ENCODE peak calls at places on chromosomes 2 and 18, in nine cellular contexts. One of them, this sample, is unnamed.

GRCh38 chr2:223585691-223586090 is 16.5 kb downstream of the SCG2 start:
- DNase-seq in MM.1S: no peak
- DNase-seq in NCI-H2029: peak
- DNase-seq in activated T-helper 1 cell treated with anti-CD3 and anti-CD28 coated beads, Interleukin-2, amount 50 U/mL, for 16 hours: no peak
- DNase-seq in CD8-positive, alpha-beta T cell: no peak
- DNase-seq in amniotic stem cell: no peak
- DNase-seq in progenitor cell of endocrine pancreas: no peak
- DNase-seq in NCI-H1105: peak
- DNase-seq in NAMALWA: no peak
- DNase-seq in this sample: no peak

GRCh38 chr18:10329116-10329515 is 125.3 kb upstream of the APCDD1 start:
- DNase-seq in MM.1S: no peak
- DNase-seq in NCI-H2029: no peak
- DNase-seq in activated T-helper 1 cell treated with anti-CD3 and anti-CD28 coated beads, Interleukin-2, amount 50 U/mL, for 16 hours: no peak
- DNase-seq in CD8-positive, alpha-beta T cell: no peak
- DNase-seq in amniotic stem cell: no peak
- DNase-seq in progenitor cell of endocrine pancreas: no peak
- DNase-seq in NCI-H1105: no peak
- DNase-seq in NAMALWA: no peak
- DNase-seq in this sample: no peak

GRCh38 chr2:67895171-67895941 is 167.4 kb downstream of the C1D start:
- DNase-seq in MM.1S: no peak
- DNase-seq in NCI-H2029: peak
- DNase-seq in activated T-helper 1 cell treated with anti-CD3 and anti-CD28 coated beads, Interleukin-2, amount 50 U/mL, for 16 hours: no peak
- DNase-seq in CD8-positive, alpha-beta T cell: no peak
- DNase-seq in amniotic stem cell: no peak
- DNase-seq in progenitor cell of endocrine pancreas: no peak
- DNase-seq in NCI-H1105: no peak
- DNase-seq in NAMALWA: no peak
- DNase-seq in this sample: no peak

GRCh38 chr2:109322111-109322510 is 193.1 kb downstream of the SH3RF3 start:
- DNase-seq in MM.1S: no peak
- DNase-seq in NCI-H2029: no peak
- DNase-seq in activated T-helper 1 cell treated with anti-CD3 and anti-CD28 coated beads, Interleukin-2, amount 50 U/mL, for 16 hours: no peak
- DNase-seq in CD8-positive, alpha-beta T cell: no peak
- DNase-seq in amniotic stem cell: no peak
- DNase-seq in progenitor cell of endocrine pancreas: no peak
- DNase-seq in NCI-H1105: no peak
- DNase-seq in NAMALWA: no peak
- DNase-seq in this sample: no peak

GRCh38 chr18:46274266-46274665 is 170.1 kb downstream of the HAUS1 start:
- DNase-seq in MM.1S: no peak
- DNase-seq in NCI-H2029: no peak
- DNase-seq in activated T-helper 1 cell treated with anti-CD3 and anti-CD28 coated beads, Interleukin-2, amount 50 U/mL, for 16 hours: no peak
- DNase-seq in CD8-positive, alpha-beta T cell: no peak
- DNase-seq in amniotic stem cell: no peak
- DNase-seq in progenitor cell of endocrine pancreas: no peak
- DNase-seq in NCI-H1105: no peak
- DNase-seq in NAMALWA: no peak
- DNase-seq in this sample: no peak

GRCh38 chr2:143907801-143908200 is 612.1 kb downstream of the ZEB2 start:
- DNase-seq in MM.1S: no peak
- DNase-seq in NCI-H2029: no peak
- DNase-seq in activated T-helper 1 cell treated with anti-CD3 and anti-CD28 coated beads, Interleukin-2, amount 50 U/mL, for 16 hours: no peak
- DNase-seq in CD8-positive, alpha-beta T cell: no peak
- DNase-seq in amniotic stem cell: no peak
- DNase-seq in progenitor cell of endocrine pancreas: no peak
- DNase-seq in NCI-H1105: no peak
- DNase-seq in NAMALWA: no peak
- DNase-seq in this sample: no peak

GRCh38 chr2:240624950-240625621 is at the start of gene GPR35:
- DNase-seq in MM.1S: peak
- DNase-seq in NCI-H2029: no peak
- DNase-seq in activated T-helper 1 cell treated with anti-CD3 and anti-CD28 coated beads, Interleukin-2, amount 50 U/mL, for 16 hours: peak
- DNase-seq in CD8-positive, alpha-beta T cell: peak
- DNase-seq in amniotic stem cell: peak
- DNase-seq in progenitor cell of endocrine pancreas: no peak
- DNase-seq in NCI-H1105: no peak
- DNase-seq in NAMALWA: no peak
- DNase-seq in this sample: peak

GRCh38 chr2:112055833-112056625 is 960 bp downstream of the TMEM87B start:
- DNase-seq in MM.1S: peak
- DNase-seq in NCI-H2029: peak
- DNase-seq in activated T-helper 1 cell treated with anti-CD3 and anti-CD28 coated beads, Interleukin-2, amount 50 U/mL, for 16 hours: peak
- DNase-seq in CD8-positive, alpha-beta T cell: peak
- DNase-seq in amniotic stem cell: peak
- DNase-seq in progenitor cell of endocrine pancreas: no peak
- DNase-seq in NCI-H1105: peak
- DNase-seq in NAMALWA: peak
- DNase-seq in this sample: peak

GRCh38 chr18:67117804-67118203 is 398.7 kb downstream of the DSEL start:
- DNase-seq in MM.1S: no peak
- DNase-seq in NCI-H2029: no peak
- DNase-seq in activated T-helper 1 cell treated with anti-CD3 and anti-CD28 coated beads, Interleukin-2, amount 50 U/mL, for 16 hours: no peak
- DNase-seq in CD8-positive, alpha-beta T cell: no peak
- DNase-seq in amniotic stem cell: peak
- DNase-seq in progenitor cell of endocrine pancreas: no peak
- DNase-seq in NCI-H1105: no peak
- DNase-seq in NAMALWA: no peak
- DNase-seq in this sample: no peak

GRCh38 chr2:86056935-86057334 is 48.8 kb downstream of the POLR1A start:
- DNase-seq in MM.1S: no peak
- DNase-seq in NCI-H2029: no peak
- DNase-seq in activated T-helper 1 cell treated with anti-CD3 and anti-CD28 coated beads, Interleukin-2, amount 50 U/mL, for 16 hours: no peak
- DNase-seq in CD8-positive, alpha-beta T cell: no peak
- DNase-seq in amniotic stem cell: no peak
- DNase-seq in progenitor cell of endocrine pancreas: no peak
- DNase-seq in NCI-H1105: no peak
- DNase-seq in NAMALWA: no peak
- DNase-seq in this sample: no peak

GRCh38 chr2:206452750-206453149 is 9.4 kb downstream of the ADAM23 start:
- DNase-seq in MM.1S: no peak
- DNase-seq in NCI-H2029: no peak
- DNase-seq in activated T-helper 1 cell treated with anti-CD3 and anti-CD28 coated beads, Interleukin-2, amount 50 U/mL, for 16 hours: no peak
- DNase-seq in CD8-positive, alpha-beta T cell: no peak
- DNase-seq in amniotic stem cell: no peak
- DNase-seq in progenitor cell of endocrine pancreas: no peak
- DNase-seq in NCI-H1105: no peak
- DNase-seq in NAMALWA: no peak
- DNase-seq in this sample: no peak

GRCh38 chr2:231228223-231228622 is 29.8 kb downstream of the ARMC9 start:
- DNase-seq in MM.1S: no peak
- DNase-seq in NCI-H2029: peak
- DNase-seq in activated T-helper 1 cell treated with anti-CD3 and anti-CD28 coated beads, Interleukin-2, amount 50 U/mL, for 16 hours: no peak
- DNase-seq in CD8-positive, alpha-beta T cell: no peak
- DNase-seq in amniotic stem cell: no peak
- DNase-seq in progenitor cell of endocrine pancreas: no peak
- DNase-seq in NCI-H1105: no peak
- DNase-seq in NAMALWA: peak
- DNase-seq in this sample: no peak

GRCh38 chr18:76875390-76876330 is 53.3 kb downstream of the ZNF236 start:
- DNase-seq in MM.1S: peak
- DNase-seq in NCI-H2029: peak
- DNase-seq in activated T-helper 1 cell treated with anti-CD3 and anti-CD28 coated beads, Interleukin-2, amount 50 U/mL, for 16 hours: peak
- DNase-seq in CD8-positive, alpha-beta T cell: peak
- DNase-seq in amniotic stem cell: no peak
- DNase-seq in progenitor cell of endocrine pancreas: peak
- DNase-seq in NCI-H1105: peak
- DNase-seq in NAMALWA: peak
- DNase-seq in this sample: no peak

GRCh38 chr18:5196253-5197031 is 615 bp downstream of the AKAIN1 start:
- DNase-seq in MM.1S: no peak
- DNase-seq in NCI-H2029: peak
- DNase-seq in activated T-helper 1 cell treated with anti-CD3 and anti-CD28 coated beads, Interleukin-2, amount 50 U/mL, for 16 hours: no peak
- DNase-seq in CD8-positive, alpha-beta T cell: no peak
- DNase-seq in amniotic stem cell: no peak
- DNase-seq in progenitor cell of endocrine pancreas: no peak
- DNase-seq in NCI-H1105: no peak
- DNase-seq in NAMALWA: no peak
- DNase-seq in this sample: no peak

GRCh38 chr2:9235388-9236344 is 29.1 kb downstream of the ASAP2 start:
- DNase-seq in MM.1S: no peak
- DNase-seq in NCI-H2029: no peak
- DNase-seq in activated T-helper 1 cell treated with anti-CD3 and anti-CD28 coated beads, Interleukin-2, amount 50 U/mL, for 16 hours: no peak
- DNase-seq in CD8-positive, alpha-beta T cell: no peak
- DNase-seq in amniotic stem cell: no peak
- DNase-seq in progenitor cell of endocrine pancreas: no peak
- DNase-seq in NCI-H1105: no peak
- DNase-seq in NAMALWA: no peak
- DNase-seq in this sample: no peak

GRCh38 chr2:108377815-108378630 is at the start of gene SULT1C4:
- DNase-seq in MM.1S: no peak
- DNase-seq in NCI-H2029: no peak
- DNase-seq in activated T-helper 1 cell treated with anti-CD3 and anti-CD28 coated beads, Interleukin-2, amount 50 U/mL, for 16 hours: no peak
- DNase-seq in CD8-positive, alpha-beta T cell: no peak
- DNase-seq in amniotic stem cell: no peak
- DNase-seq in progenitor cell of endocrine pancreas: peak
- DNase-seq in NCI-H1105: no peak
- DNase-seq in NAMALWA: no peak
- DNase-seq in this sample: no peak

This sample was measured in activated T-cell treated with anti-CD3 and anti-CD28 coated beads for 1 hour.